ENCODE peak calls at places on chromosomes 16 and 17, in four cellular contexts. P is fibroblast of lung, K is epithelial cell of esophagus, A is foreskin fibroblast. I is an unnamed sample.

GRCh38 chr17:1154704-1155103 is 25.1 kb downstream of the ABR start:
- DNase-seq in P (no peak), K (no peak), A (no peak), I (no peak)

GRCh38 chr17:15498107-15498506 is 30.7 kb upstream of the CDRT4 start:
- DNase-seq in P (no peak), K (no peak), A (no peak), I (peak; percentile 34)

GRCh38 chr17:80743181-80743771 is 198.6 kb downstream of the RPTOR start:
- DNase-seq in P (peak; percentile 49), K (no peak), A (no peak), I (peak; percentile 87)

GRCh38 chr17:1203111-1203966 is 23.6 kb upstream of the ABR start:
- DNase-seq in P (peak; percentile 77), K (peak; percentile 63), A (peak; percentile 42), I (peak; percentile 72)

GRCh38 chr17:42894283-42895184 is 6.1 kb upstream of the G6PC1 start:
- DNase-seq in P (no peak), K (no peak), A (no peak), I (no peak)

GRCh38 chr17:1005361-1005946 is 8.5 kb downstream of the TIMM22 start:
- DNase-seq in P (peak; percentile 83), K (peak; percentile 28), A (peak; percentile 55), I (peak; percentile 72)

GRCh38 chr17:80663783-80664206 is 119.2 kb downstream of the RPTOR start:
- DNase-seq in P (peak; percentile 45), K (no peak), A (peak; percentile 44), I (peak; percentile 81)

GRCh38 chr17:27540300-27541105 is 84.3 kb downstream of the KSR1 start:
- DNase-seq in P (peak; percentile 100), K (peak; percentile 35), A (peak; percentile 85), I (peak; percentile 97)

GRCh38 chr17:82231562-82232321 is 2.9 kb downstream of the SLC16A3 start:
- DNase-seq in P (peak; percentile 50), K (no peak), A (no peak), I (peak; percentile 82)

GRCh38 chr16:17365591-17366298 is 105.0 kb downstream of the XYLT1 start:
- DNase-seq in P (peak; percentile 69), K (no peak), A (no peak), I (peak; percentile 72)

GRCh38 chr17:27294689-27295630 is 1.0 kb downstream of the WSB1 start:
- DNase-seq in P (peak; percentile 87), K (peak; percentile 88), A (peak; percentile 63), I (peak; percentile 89)

GRCh38 chr17:76458580-76459490 is 5.9 kb upstream of the UBE2O start:
- DNase-seq in P (peak; percentile 37), K (peak; percentile 71), A (peak; percentile 46), I (peak; percentile 43)
- TF ChIP-seq CTCF in P (peak; percentile 73), K (peak; percentile 67), A (peak; percentile 69), I (peak; percentile 54)

GRCh38 chr16:4159726-4160125 is 43.5 kb upstream of the ADCY9 start:
- DNase-seq in P (no peak), K (no peak), A (peak; percentile 41), I (peak; percentile 38)

GRCh38 chr16:4157376-4157825 is 41.2 kb upstream of the ADCY9 start:
- DNase-seq in P (no peak), K (no peak), A (no peak), I (no peak)

GRCh38 chr16:4158143-4159093 is 42.2 kb upstream of the ADCY9 start:
- DNase-seq in P (no peak), K (no peak), A (no peak), I (no peak)

GRCh38 chr16:4160663-4161436 is 44.6 kb upstream of the ADCY9 start:
- DNase-seq in P (no peak), K (no peak), A (no peak), I (peak; percentile 69)
- TF ChIP-seq CTCF in P (no peak), K (no peak), A (no peak), I (peak; percentile 42)

DNA sequence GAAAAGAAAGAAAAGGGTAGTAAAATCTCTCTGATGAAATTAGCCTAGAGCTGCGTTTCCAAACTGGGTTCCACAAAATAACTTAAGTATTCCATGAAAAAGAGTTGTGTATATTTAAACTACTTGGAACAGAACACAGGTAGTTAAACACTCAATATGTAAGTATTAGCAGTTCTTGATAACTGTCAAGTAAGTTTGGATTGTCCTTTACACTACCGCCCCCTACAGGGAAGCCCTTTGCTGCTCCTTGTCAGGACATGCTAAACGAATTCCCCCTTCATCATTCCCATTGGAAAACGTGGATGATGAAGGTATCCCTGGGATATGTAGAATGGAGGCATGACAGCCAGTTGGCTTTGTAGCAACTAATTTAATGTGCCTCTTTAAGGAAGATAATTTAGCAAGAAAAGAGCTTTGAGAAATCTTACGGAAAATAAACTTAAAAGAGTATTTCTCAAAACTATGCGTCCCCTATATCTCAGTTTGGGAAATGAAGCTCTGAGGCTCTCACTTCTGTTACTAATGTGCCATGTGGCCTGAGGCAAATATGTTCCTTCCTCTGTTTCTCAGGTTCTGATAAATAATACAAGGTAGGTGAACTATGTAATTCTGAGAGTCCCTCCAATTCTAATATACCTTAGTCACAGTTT is 18.8 kb downstream of the NCBP3 start:
- DNase-seq in P (peak; percentile 65), K (peak; percentile 83), A (peak; percentile 35), I (peak; percentile 83)
- TF ChIP-seq CTCF in P (peak; percentile 86), K (peak; percentile 90), A (peak; percentile 79), I (peak; percentile 92)

DNA sequence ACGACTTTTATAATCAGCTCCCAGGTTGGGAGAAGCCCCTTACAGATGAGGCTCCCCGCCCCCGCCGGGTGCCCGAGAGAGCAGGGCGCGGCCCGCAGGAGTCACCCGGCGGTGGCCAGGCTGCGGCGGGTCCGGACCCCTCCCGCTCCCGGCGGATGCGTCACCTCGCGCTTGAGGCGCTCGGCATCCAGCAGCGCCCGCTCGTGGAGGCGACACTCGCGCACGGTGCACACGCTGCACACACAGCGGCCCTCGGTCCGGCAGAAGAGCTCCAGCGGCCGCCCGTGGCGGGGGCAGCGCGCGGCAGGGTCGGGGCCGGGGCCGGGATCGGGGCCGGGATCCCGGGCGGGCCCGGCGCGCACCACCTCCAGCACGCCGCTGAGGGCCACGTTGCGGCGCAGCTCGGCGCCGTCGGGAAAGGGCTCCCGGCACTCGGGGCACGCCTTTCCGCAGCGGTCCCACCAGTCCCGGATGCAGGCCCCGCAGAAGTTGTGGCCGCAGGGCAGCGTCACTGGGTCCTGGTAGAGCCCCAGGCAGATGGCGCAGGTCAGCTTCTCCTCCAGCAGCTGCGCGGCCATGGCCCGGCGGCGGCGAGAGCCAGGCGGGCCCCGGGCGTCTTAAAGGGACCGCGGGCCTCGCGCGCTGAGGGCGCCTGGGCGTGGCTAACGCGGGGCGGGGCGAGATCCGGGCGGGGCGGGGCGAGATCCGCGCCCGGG is at the start of gene TRIM65:
- DNase-seq in P (peak; percentile 75), K (peak; percentile 79), A (peak; percentile 87), I (peak; percentile 74)
- TF ChIP-seq CTCF in P (peak; percentile 15), K (peak; percentile 20), A (no peak), I (no peak)

GRCh38 chr16:20401066-20401465 is 3.5 kb downstream of the PDILT start:
- DNase-seq in P (no peak), K (no peak), A (no peak), I (no peak)

GRCh38 chr16:20399185-20399584 is 5.4 kb downstream of the PDILT start:
- DNase-seq in P (no peak), K (no peak), A (no peak), I (no peak)

GRCh38 chr16:20397468-20398074 is 7.0 kb downstream of the PDILT start:
- DNase-seq in P (no peak), K (no peak), A (no peak), I (no peak)

GRCh38 chr16:20396846-20397467 is 7.6 kb downstream of the PDILT start:
- DNase-seq in P (no peak), K (no peak), A (no peak), I (no peak)

DNA sequence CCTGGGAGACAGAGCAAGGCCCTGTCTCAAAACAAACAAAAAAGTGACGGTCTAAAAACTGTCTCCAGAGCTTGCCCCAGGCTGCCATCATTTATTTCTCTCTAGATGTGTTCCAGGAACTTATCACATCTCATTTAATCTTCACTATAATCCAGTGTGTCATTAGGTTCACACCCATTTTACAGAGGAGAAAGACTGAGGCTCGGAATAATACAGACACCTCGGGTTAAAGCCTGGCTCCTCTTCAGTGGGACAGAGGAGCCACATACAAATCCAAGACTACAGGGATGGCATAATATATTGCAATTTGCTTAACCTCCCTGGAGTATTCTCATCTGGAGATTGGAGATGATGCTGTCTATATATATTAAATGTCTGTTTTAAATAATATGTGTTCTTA is 5.9 kb downstream of the PDILT start:
- DNase-seq in P (no peak), K (no peak), A (no peak), I (no peak)
- TF ChIP-seq CTCF in P (no peak), K (no peak), A (no peak), I (no peak)

I was measured in fibroblast of mammary gland.